ENCODE peak calls at places on chromosomes 1 and 21, in eight cellular contexts. H, N, A, C, D, F, R and O are unnamed samples.

GRCh38 chr21:38439957-38440356 is 58.3 kb downstream of the ERG start:
- DNase-seq in H (no peak), N (no peak), A (no peak), C (no peak), D (no peak), F (no peak), R (no peak), O (no peak)

GRCh38 chr21:42403611-42404231 is at the start of gene UBASH3A:
- DNase-seq in H (peak), N (peak), A (peak), C (no peak), D (no peak), F (no peak), R (no peak), O (no peak)

GRCh38 chr1:189616893-189617292 is 860.8 kb downstream of the BRINP3 start:
- DNase-seq in H (no peak), N (no peak), A (no peak), C (no peak), D (peak), F (no peak), R (no peak), O (peak)

GRCh38 chr1:70140894-70141293 is 64.5 kb downstream of the LRRC40 start:
- DNase-seq in H (no peak), N (no peak), A (no peak), C (no peak), D (peak), F (no peak), R (no peak), O (no peak)

GRCh38 chr1:171017431-171017830 is 73.3 kb upstream of the FMO3 start:
- DNase-seq in H (no peak), N (no peak), A (no peak), C (no peak), D (no peak), F (no peak), R (no peak), O (no peak)

GRCh38 chr1:51088474-51088873 is 13.6 kb upstream of the C1orf185 start:
- DNase-seq in H (no peak), N (no peak), A (no peak), C (no peak), D (no peak), F (no peak), R (no peak), O (no peak)

GRCh38 chr1:187013582-187014200 is 184.9 kb downstream of the PLA2G4A start:
- DNase-seq in H (no peak), N (no peak), A (no peak), C (no peak), D (no peak), F (no peak), R (no peak), O (no peak)

GRCh38 chr1:202656951-202657646 is 53.2 kb downstream of the SYT2 start:
- DNase-seq in H (no peak), N (no peak), A (no peak), C (peak), D (peak), F (no peak), R (no peak), O (peak)

GRCh38 chr1:41954533-41954944 is 35.8 kb upstream of the HIVEP3 start:
- DNase-seq in H (no peak), N (no peak), A (no peak), C (no peak), D (peak), F (no peak), R (no peak), O (peak)

GRCh38 chr1:3740752-3741151 is 11.5 kb upstream of the CCDC27 start:
- DNase-seq in H (peak), N (no peak), A (no peak), C (no peak), D (no peak), F (no peak), R (no peak), O (no peak)

GRCh38 chr1:23664837-23665795 is 26.5 kb upstream of the RPL11 start:
- DNase-seq in H (no peak), N (no peak), A (no peak), C (peak), D (no peak), F (no peak), R (no peak), O (peak)

GRCh38 chr1:192530254-192530653 is 45.3 kb upstream of the RGS1 start:
- DNase-seq in H (no peak), N (no peak), A (no peak), C (peak), D (no peak), F (no peak), R (no peak), O (peak)

GRCh38 chr1:228960705-228961104 is 225.4 kb downstream of the RHOU start:
- DNase-seq in H (no peak), N (no peak), A (no peak), C (no peak), D (no peak), F (no peak), R (no peak), O (no peak)

GRCh38 chr1:246622035-246622652 is 55.9 kb downstream of the CNST start:
- DNase-seq in H (no peak), N (no peak), A (no peak), C (no peak), D (no peak), F (no peak), R (no peak), O (no peak)

GRCh38 chr1:14140800-14141526 is 441.0 kb downstream of the PRDM2 start:
- DNase-seq in H (no peak), N (no peak), A (no peak), C (no peak), D (peak), F (peak), R (no peak), O (no peak)

GRCh38 chr1:153395136-153395685 is 4.3 kb upstream of the S100A8 start:
- DNase-seq in H (no peak), N (no peak), A (no peak), C (no peak), D (no peak), F (no peak), R (no peak), O (peak)

GRCh38 chr1:212595229-212595628 is 13.3 kb upstream of the ATF3 start:
- DNase-seq in H (peak), N (no peak), A (no peak), C (no peak), D (no peak), F (no peak), R (no peak), O (no peak)

GRCh38 chr21:14901482-14901958 is 163.3 kb downstream of the NRIP1 start:
- DNase-seq in H (no peak), N (no peak), A (no peak), C (no peak), D (no peak), F (no peak), R (no peak), O (peak)

GRCh38 chr1:11248169-11248568 is 14.2 kb downstream of the MTOR start:
- DNase-seq in H (no peak), N (no peak), A (no peak), C (no peak), D (no peak), F (peak), R (no peak), O (no peak)

GRCh38 chr1:17561561-17561985 is 22.1 kb downstream of the ARHGEF10L start:
- DNase-seq in H (no peak), N (no peak), A (no peak), C (no peak), D (no peak), F (no peak), R (no peak), O (peak)

GRCh38 chr1:100353988-100354387 is 1.7 kb downstream of the CDC14A start:
- DNase-seq in H (no peak), N (no peak), A (no peak), C (no peak), D (peak), F (no peak), R (no peak), O (peak)

GRCh38 chr1:201678264-201679101 is 139.6 kb downstream of the NAV1 start:
- DNase-seq in H (no peak), N (no peak), A (no peak), C (no peak), D (no peak), F (no peak), R (no peak), O (no peak)

GRCh38 chr1:161139765-161140164 is 7.3 kb upstream of the DEDD start:
- DNase-seq in H (no peak), N (no peak), A (peak), C (peak), D (peak), F (no peak), R (peak), O (peak)

GRCh38 chr1:200041337-200042118 is 14.0 kb downstream of the NR5A2 start:
- DNase-seq in H (no peak), N (no peak), A (no peak), C (peak), D (peak), F (no peak), R (no peak), O (no peak)

GRCh38 chr1:182960046-182960445 is 7.1 kb upstream of the SHCBP1L start:
- DNase-seq in H (no peak), N (no peak), A (no peak), C (no peak), D (no peak), F (no peak), R (no peak), O (no peak)